ENCODE peak calls at places on chromosomes 11 and 22, in four cellular contexts. B, S, D and X are unnamed samples.
A peak's percentile ranks its signal among the peaks of the same experiment; 100 is the strongest.

GRCh38 chr22:39496131-39496838 is 5.8 kb upstream of the MIEF1 start:
- DNase-seq in B (no peak), S (peak; percentile 53), D (peak; percentile 77), X (no peak)

GRCh38 chr11:47394322-47395224 is 13.8 kb upstream of the SLC39A13 start:
- DNase-seq in B (no peak), S (peak; percentile 83), D (peak; percentile 92), X (no peak)

GRCh38 chr11:130999086-130999485 is 82.8 kb upstream of the SNX19 start:
- DNase-seq in B (no peak), S (no peak), D (peak; percentile 53), X (peak; percentile 41)

GRCh38 chr22:49091451-49091850 is 736.2 kb downstream of the BRD1 start:
- DNase-seq in B (no peak), S (no peak), D (no peak), X (no peak)

GRCh38 chr11:118572914-118573550 is 823 bp downstream of the ARCN1 start:
- DNase-seq in B (no peak), S (no peak), D (peak; percentile 70), X (no peak)

GRCh38 chr11:69253028-69253427 is 40.9 kb upstream of the MYEOV start:
- DNase-seq in B (no peak), S (no peak), D (peak; percentile 72), X (peak; percentile 23)

GRCh38 chr22:17501679-17502285 is 61.5 kb upstream of the SLC25A18 start:
- DNase-seq in B (peak; percentile 19), S (peak; percentile 22), D (peak; percentile 75), X (peak; percentile 61)

GRCh38 chr11:64844330-64845124 is at the start of gene CDC42BPG:
- DNase-seq in B (no peak), S (peak; percentile 54), D (peak; percentile 59), X (peak; percentile 36)

GRCh38 chr11:126465573-126466287 is 110.2 kb downstream of the ST3GAL4 start:
- DNase-seq in B (no peak), S (no peak), D (no peak), X (no peak)

GRCh38 chr11:133817449-133817848 is 27.9 kb downstream of the SPATA19 start:
- DNase-seq in B (no peak), S (no peak), D (no peak), X (no peak)

GRCh38 chr11:69201048-69201365 is 45.3 kb downstream of the SMIM38 start:
- DNase-seq in B (no peak), S (no peak), D (no peak), X (no peak)

GRCh38 chr22:17368727-17369552 is at the start of gene CECR2:
- DNase-seq in B (no peak), S (no peak), D (peak; percentile 30), X (no peak)

GRCh38 chr11:123302751-123303195 is 107.7 kb upstream of the CLMP start:
- DNase-seq in B (no peak), S (no peak), D (peak; percentile 71), X (no peak)